ENCODE peak calls at places on chromosomes 6 and 20, in six cellular contexts. T is H7, L is small intestine, M is A673, E is cardiac muscle cell, O is GM06990. R is an unnamed sample.

GRCh38 chr6:18997375-18997826 is 610.3 kb downstream of the RNF144B start:
- DNase-seq in O (peak; percentile 3), E (peak; percentile 70), T (peak; percentile 51), M (peak; percentile 73), L (peak; percentile 65), R (no peak)

GRCh38 chr6:154257074-154257473 is 99.5 kb downstream of the IPCEF1 start:
- DNase-seq in E (no peak), O (no peak), T (no peak), M (no peak), L (no peak), R (no peak)

GRCh38 chr6:2990179-2990931 is 9.3 kb upstream of the NQO2 start:
- DNase-seq in L (peak; percentile 72), M (no peak), O (no peak), E (peak; percentile 48), T (peak; percentile 16), R (no peak)

GRCh38 chr20:40775747-40776146 is 86.7 kb upstream of the MAFB start:
- DNase-seq in O (no peak), T (no peak), M (no peak), E (no peak), L (no peak), R (no peak)

GRCh38 chr6:36716476-36717093 is 19.0 kb downstream of the RAB44 start:
- DNase-seq in L (peak; percentile 66), M (no peak), O (no peak), E (no peak), T (no peak), R (no peak)

GRCh38 chr6:25035451-25036435 is 100.0 kb upstream of the RIPOR2 start:
- DNase-seq in M (no peak), E (no peak), O (no peak), L (no peak), T (no peak), R (no peak)

GRCh38 chr6:161722394-161722793 is 448.5 kb upstream of the AGPAT4 start:
- DNase-seq in E (no peak), L (no peak), T (no peak), O (no peak), M (no peak), R (no peak)

GRCh38 chr6:3370361-3371221 is 86.3 kb downstream of the SLC22A23 start:
- DNase-seq in E (no peak), M (no peak), L (peak; percentile 77), O (no peak), T (no peak), R (no peak)

GRCh38 chr6:90049295-90049694 is 155.0 kb downstream of the GJA10 start:
- DNase-seq in O (no peak), E (no peak), T (no peak), L (no peak), M (no peak), R (no peak)

GRCh38 chr6:85261250-85261649 is 188.6 kb upstream of the NT5E start:
- DNase-seq in E (no peak), T (no peak), L (no peak), M (no peak), O (no peak), R (no peak)

GRCh38 chr6:28810655-28811053 is 113.1 kb downstream of the TRIM27 start:
- DNase-seq in L (no peak), O (no peak), M (no peak), E (no peak), T (no peak), R (no peak)

GRCh38 chr6:146864300-146864699 is 265.5 kb downstream of the ADGB start:
- DNase-seq in M (no peak), E (no peak), T (no peak), L (no peak), O (no peak), R (no peak)

GRCh38 chr6:126033696-126034095 is 47.4 kb downstream of the TRMT11 start:
- DNase-seq in T (peak; percentile 32), O (peak; percentile 7), M (peak; percentile 84), E (peak; percentile 94), L (peak; percentile 52), R (peak; percentile 87)

GRCh38 chr6:36027501-36028087 is at the start of gene MAPK14:
- DNase-seq in M (peak; percentile 100), O (peak; percentile 95), L (peak; percentile 100), E (peak; percentile 100), T (peak; percentile 95), R (peak; percentile 96)

GRCh38 chr6:43213431-43213830 is 15.8 kb downstream of the DNPH1 start:
- DNase-seq in L (no peak), T (no peak), O (no peak), E (no peak), M (no peak), R (no peak)

GRCh38 chr20:37362231-37362792 is 16.4 kb downstream of the SRC start:
- DNase-seq in L (no peak), O (no peak), T (peak; percentile 32), E (no peak), M (no peak), R (no peak)

GRCh38 chr6:74409447-74409846 is 713.4 kb downstream of the CD109 start:
- DNase-seq in L (peak; percentile 35), O (peak; percentile 2), T (no peak), E (peak; percentile 83), M (peak; percentile 44), R (peak; percentile 37)

GRCh38 chr6:46612645-46613044 is 40.0 kb downstream of the CYP39A1 start:
- DNase-seq in M (no peak), L (no peak), E (no peak), O (no peak), T (no peak), R (no peak)

GRCh38 chr6:118122801-118123200 is 215.7 kb downstream of the SLC35F1 start:
- DNase-seq in L (no peak), T (no peak), E (no peak), M (no peak), O (no peak), R (no peak)

GRCh38 chr6:29816030-29816429 is 11.6 kb upstream of the HLA-G start:
- DNase-seq in E (no peak), M (no peak), L (no peak), T (no peak), O (no peak), R (no peak)

DNA sequence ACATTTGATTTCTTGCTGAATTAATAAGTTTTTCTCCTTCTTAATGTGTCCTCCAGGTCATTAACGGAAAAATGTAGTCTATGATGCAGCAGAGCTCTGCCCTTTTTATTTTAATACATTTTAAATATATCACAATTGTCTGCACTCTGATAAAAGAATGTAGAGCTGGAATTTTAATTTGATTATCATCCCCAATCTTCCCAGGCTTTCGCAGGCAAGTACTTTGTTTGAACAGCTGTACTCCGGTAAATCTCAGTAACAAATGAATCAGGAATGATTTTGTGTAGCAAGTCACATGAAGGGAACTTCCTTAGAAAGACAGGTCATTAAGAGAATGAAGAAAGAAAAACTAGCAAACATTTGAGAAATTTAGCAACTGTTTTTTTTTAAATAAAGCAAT is 147.2 kb downstream of the SOX4 start:
- DNase-seq in T (no peak), L (no peak), E (peak; percentile 46), M (peak; percentile 27), O (no peak), R (no peak)
- H3K4me3 ChIP-seq in T (no peak overlapping the region), L (no peak overlapping the region), E (no peak overlapping the region), M (no peak overlapping the region), O (no peak overlapping the region), R (no peak overlapping the region)

DNA sequence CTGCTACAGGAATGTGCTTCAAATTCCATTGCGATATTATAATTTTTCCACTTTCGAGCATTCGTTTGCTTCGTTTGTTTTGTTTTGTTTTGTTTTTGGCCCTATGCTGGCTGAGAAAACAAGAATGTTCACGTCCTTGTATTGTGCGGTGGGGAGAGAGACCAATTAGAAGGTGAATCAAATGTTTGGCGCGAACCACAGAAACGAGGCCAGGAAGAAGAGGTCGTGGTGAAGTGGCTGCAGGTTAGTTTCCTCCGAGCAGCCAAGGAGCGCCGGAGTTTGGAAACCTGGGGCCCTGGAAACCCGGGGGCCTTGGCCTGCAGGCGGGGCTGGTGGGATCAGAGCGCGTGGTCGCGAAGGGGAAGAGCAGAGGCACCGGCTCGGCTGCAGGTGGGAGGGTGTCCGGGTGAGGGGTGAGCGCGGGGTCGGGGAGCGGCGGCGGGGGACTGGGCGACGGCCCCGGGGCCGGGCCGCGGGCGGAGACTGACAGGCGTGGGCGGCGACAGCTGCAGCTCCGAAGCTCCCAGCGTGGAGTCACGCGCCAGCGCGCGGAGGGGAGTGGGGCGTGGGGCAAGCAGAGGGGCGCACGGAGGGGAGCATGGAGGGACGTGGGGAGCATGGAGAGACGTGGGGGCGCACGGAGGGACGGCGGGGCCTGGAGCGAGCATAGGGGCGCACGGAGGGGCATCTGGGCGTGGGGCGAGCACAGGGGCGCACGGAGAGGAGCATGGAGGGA is 141.5 kb upstream of the PDE10A start:
- DNase-seq in M (no peak), O (no peak), T (peak; percentile 79), L (no peak), E (peak; percentile 44), R (no peak)
- H3K4me3 ChIP-seq in M (no peak overlapping the region), O (no peak overlapping the region), T (peak overlapping the region; percentile 41), L (no peak overlapping the region), E (peak overlapping the region; percentile 29), R (no peak overlapping the region)

DNA sequence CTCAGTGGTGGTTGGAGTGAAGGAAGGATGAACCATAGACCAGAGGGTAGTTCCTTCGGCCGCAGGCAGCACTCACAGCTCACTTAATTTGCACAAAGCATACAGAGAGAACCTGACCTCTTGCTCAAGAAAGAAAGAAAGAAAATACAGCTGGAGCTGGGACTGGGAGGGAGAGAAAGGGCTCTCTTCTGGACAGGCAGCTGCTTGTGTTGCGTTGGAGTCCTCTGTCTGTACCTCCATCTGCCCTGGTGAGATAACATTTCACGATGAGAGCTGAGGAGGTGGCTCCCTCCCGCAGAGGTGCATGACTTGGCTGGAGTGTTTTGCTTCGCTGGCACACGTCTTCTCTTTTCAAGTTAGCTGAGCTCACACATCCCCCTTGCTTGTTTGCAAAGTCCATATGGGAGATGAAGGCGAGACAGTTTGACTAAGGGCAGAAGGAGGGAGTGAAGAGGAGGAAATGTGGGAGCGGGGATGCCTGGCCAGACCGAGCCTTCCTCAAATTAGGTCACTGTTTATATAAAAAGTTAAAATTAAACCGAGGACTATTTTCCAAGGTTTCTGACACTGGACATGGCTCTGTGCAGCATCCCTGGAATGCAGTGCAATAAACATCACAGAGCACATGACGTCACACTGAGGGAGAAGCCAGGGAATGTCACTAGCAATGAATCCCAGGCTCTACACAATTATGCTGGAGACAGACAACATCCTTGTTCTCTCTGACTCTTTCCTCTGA is 359.4 kb downstream of the CD83 start:
- DNase-seq in M (no peak), O (no peak), E (peak; percentile 91), L (peak; percentile 30), T (no peak), R (peak; percentile 96)
- H3K4me3 ChIP-seq in M (no peak overlapping the region), O (no peak overlapping the region), E (no peak overlapping the region), L (no peak overlapping the region), T (no peak overlapping the region), R (peak overlapping the region; percentile 12)

GRCh38 chr20:63495167-63495720 is 3.6 kb downstream of the EEF1A2 start:
- DNase-seq in E (no peak), M (no peak), O (no peak), T (no peak), L (no peak), R (no peak)
- H3K4me3 ChIP-seq in E (no peak overlapping the region), M (no peak overlapping the region), O (no peak overlapping the region), T (no peak overlapping the region), L (no peak overlapping the region), R (no peak overlapping the region)

DNA sequence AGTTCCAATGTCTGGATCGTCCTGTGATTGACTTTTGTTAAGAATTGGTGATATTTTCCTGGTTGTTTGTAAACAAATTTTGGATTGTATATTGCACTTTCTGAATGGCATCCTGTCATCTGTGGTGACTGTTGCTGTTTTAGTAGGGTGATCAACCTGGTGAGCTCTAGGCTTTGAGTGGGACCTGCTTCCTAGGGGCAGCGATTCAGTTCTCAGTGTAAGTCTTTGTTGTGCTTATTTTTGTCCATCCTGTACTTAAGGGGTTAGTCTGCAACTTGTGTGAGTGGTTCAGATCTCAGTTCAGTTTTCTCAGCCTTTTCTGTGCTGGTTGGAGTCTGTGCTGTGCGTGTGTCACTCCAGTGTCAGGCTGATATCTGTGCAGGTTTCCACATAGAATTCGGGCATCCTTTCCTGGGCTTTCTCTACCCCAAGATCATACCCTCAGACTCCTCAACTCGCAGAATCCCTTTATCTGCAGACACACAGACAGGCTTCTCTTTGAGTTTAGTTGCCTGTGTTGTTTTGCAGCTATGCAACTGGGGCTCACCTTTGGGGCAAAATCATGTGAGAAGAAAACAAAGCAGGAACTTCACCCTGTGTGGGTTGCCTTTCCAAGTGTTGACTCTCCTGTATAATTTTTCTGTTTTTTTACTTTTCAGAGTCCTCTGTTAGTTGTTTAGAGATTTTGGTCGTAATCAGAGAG is 177.7 kb downstream of the FARS2 start:
- DNase-seq in E (no peak), O (no peak), T (peak; percentile 28), M (no peak), L (no peak), R (no peak)
- H3K4me3 ChIP-seq in E (no peak overlapping the region), O (no peak overlapping the region), T (no peak overlapping the region), M (no peak overlapping the region), L (no peak overlapping the region), R (no peak overlapping the region)